ENCODE peak calls at places on chromosomes 7 and 10, in nine cellular contexts. J is kidney, H is HFF-Myc, N is mammary epithelial cell, X is GM23338, A is bronchial epithelial cell, I is coronary artery, O is RWPE1, S is PC-3. K is an unnamed sample.

GRCh38 chr10:107790271-107790670 is 625.8 kb upstream of the SORCS1 start:
- DNase-seq in J (no peak), X (peak), S (no peak), A (no peak), N (no peak), I (no peak), O (no peak), H (no peak), K (no peak)

GRCh38 chr7:112207765-112208164 is 1.3 kb downstream of the ZNF277 start:
- DNase-seq in J (no peak), A (no peak), S (no peak), N (no peak), I (no peak), H (no peak), O (no peak), X (no peak), K (no peak)

GRCh38 chr10:109898666-109899577 is 24.4 kb downstream of the XPNPEP1 start:
- DNase-seq in X (no peak), O (no peak), S (no peak), N (no peak), J (peak), I (no peak), A (no peak), H (no peak), K (no peak)

GRCh38 chr10:77315511-77316129 is 322.0 kb downstream of the KCNMA1 start:
- DNase-seq in N (no peak), A (no peak), S (no peak), H (no peak), J (no peak), I (no peak), O (no peak), X (no peak), K (no peak)

GRCh38 chr7:136050462-136050847 is 73.3 kb upstream of the MTPN start:
- DNase-seq in I (no peak), O (no peak), J (no peak), X (no peak), S (no peak), N (no peak), A (no peak), H (no peak), K (no peak)

GRCh38 chr7:94040254-94040653 is 36.1 kb upstream of the BET1 start:
- DNase-seq in S (no peak), O (no peak), A (no peak), J (no peak), N (no peak), I (no peak), X (no peak), H (no peak), K (no peak)

GRCh38 chr7:46972205-46972604 is 609.7 kb downstream of the TNS3 start:
- DNase-seq in O (peak), J (no peak), N (peak), I (no peak), H (peak), S (peak), A (peak), X (peak), K (no peak)

GRCh38 chr10:127024655-127025054 is 119.4 kb downstream of the DOCK1 start:
- DNase-seq in N (no peak), A (no peak), X (no peak), O (no peak), I (no peak), J (no peak), H (no peak), S (no peak), K (no peak)

GRCh38 chr10:9097206-9097990 is 1042.9 kb downstream of the GATA3 start:
- DNase-seq in N (peak), X (peak), H (no peak), O (peak), J (no peak), I (no peak), S (no peak), A (peak), K (no peak)

GRCh38 chr7:100431286-100431735 is 1.7 kb downstream of the MEPCE start:
- DNase-seq in J (no peak), I (no peak), H (no peak), O (no peak), X (no peak), N (no peak), S (no peak), A (no peak), K (no peak)

GRCh38 chr10:30207485-30208052 is 141.5 kb downstream of the MTPAP start:
- DNase-seq in O (no peak), N (peak), J (no peak), H (no peak), X (peak), I (no peak), S (peak), A (no peak), K (no peak)

GRCh38 chr7:139828880-139829653 is at the start of gene TBXAS1:
- DNase-seq in I (no peak), S (peak), N (no peak), O (no peak), A (peak), X (no peak), H (no peak), J (no peak), K (peak)

GRCh38 chr10:127063762-127064161 is 132.6 kb downstream of the INSYN2A start:
- DNase-seq in I (no peak), A (no peak), H (no peak), N (no peak), S (no peak), O (no peak), X (no peak), J (no peak), K (no peak)

GRCh38 chr10:133162910-133163856 is 3.2 kb downstream of the KNDC1 start:
- DNase-seq in S (no peak), O (no peak), H (no peak), J (no peak), X (no peak), N (no peak), I (no peak), A (no peak), K (no peak)

GRCh38 chr7:954330-955238 is at the start of gene ADAP1:
- DNase-seq in I (no peak), H (no peak), J (peak), O (peak), X (peak), S (peak), A (peak), N (peak), K (peak)

GRCh38 chr7:19091871-19092270 is 25.6 kb downstream of the TWIST1 start:
- DNase-seq in N (no peak), A (no peak), S (no peak), J (peak), X (no peak), O (no peak), I (no peak), H (no peak), K (no peak)

GRCh38 chr10:93386496-93387369 is 95.4 kb downstream of the MYOF start:
- DNase-seq in N (no peak), J (peak), O (no peak), S (no peak), A (no peak), I (no peak), X (no peak), H (no peak), K (no peak)

GRCh38 chr10:23064288-23065114 is 30.9 kb upstream of the MSRB2 start:
- DNase-seq in O (no peak), I (no peak), S (no peak), H (no peak), N (no peak), A (no peak), X (no peak), J (no peak), K (no peak)

GRCh38 chr7:2813350-2814185 is 30.5 kb downstream of the GNA12 start:
- DNase-seq in S (no peak), X (peak), O (no peak), N (no peak), A (no peak), H (no peak), J (no peak), I (peak), K (no peak)

GRCh38 chr10:69869291-69869841 is 67.7 kb downstream of the COL13A1 start:
- DNase-seq in J (no peak), N (peak), H (peak), S (peak), X (no peak), I (no peak), O (peak), A (peak), K (no peak)

GRCh38 chr10:110076559-110077318 is 69.0 kb downstream of the ADD3 start:
- DNase-seq in A (peak), O (peak), H (peak), X (no peak), S (peak), J (no peak), I (no peak), N (peak), K (peak)

GRCh38 chr10:96092999-96093767 is 36.9 kb upstream of the ZNF518A start:
- DNase-seq in O (no peak), I (no peak), N (no peak), S (no peak), A (no peak), J (no peak), H (no peak), X (no peak), K (no peak)

GRCh38 chr10:77361426-77361825 is 276.2 kb downstream of the KCNMA1 start:
- DNase-seq in J (no peak), I (no peak), A (no peak), H (no peak), S (no peak), N (no peak), X (no peak), O (no peak), K (no peak)

GRCh38 chr7:90246184-90246583 is 1.2 kb downstream of the CFAP69 start:
- DNase-seq in N (no peak), I (no peak), O (peak), A (no peak), H (no peak), X (peak), J (no peak), S (peak), K (no peak)

GRCh38 chr10:133087679-133088523 is at the start of gene ADGRA1:
- DNase-seq in A (no peak), O (no peak), S (no peak), X (peak), I (no peak), N (no peak), H (no peak), J (peak), K (no peak)

GRCh38 chr10:103445767-103446567 is 6.2 kb downstream of the CALHM2 start:
- DNase-seq in H (no peak), A (peak), X (no peak), N (no peak), I (peak), O (no peak), S (no peak), J (peak), K (no peak)

GRCh38 chr10:118903251-118903650 is 126.3 kb upstream of the NANOS1 start:
- DNase-seq in H (no peak), X (no peak), I (no peak), O (no peak), N (no peak), S (no peak), J (no peak), A (no peak), K (no peak)

GRCh38 chr7:121873795-121874194 is 834 bp downstream of the PTPRZ1 start:
- DNase-seq in A (peak), I (no peak), X (peak), O (peak), J (no peak), S (no peak), H (no peak), N (peak), K (no peak)

GRCh38 chr10:25766687-25767221 is 167.3 kb upstream of the MYO3A start:
- DNase-seq in S (no peak), I (no peak), H (no peak), X (peak), A (no peak), O (no peak), J (no peak), N (no peak), K (no peak)

GRCh38 chr10:109922976-109923921 is at the start of gene XPNPEP1:
- DNase-seq in J (peak), S (peak), N (peak), O (peak), H (no peak), I (peak), A (peak), X (peak), K (peak)

GRCh38 chr7:74625446-74625845 is 32.1 kb upstream of the GTF2I start:
- DNase-seq in A (peak), J (no peak), I (no peak), O (no peak), S (peak), H (no peak), N (no peak), X (no peak), K (peak)

GRCh38 chr7:111558948-111559347 is 3.3 kb downstream of the IMMP2L start:
- DNase-seq in A (no peak), H (peak), O (no peak), I (no peak), X (no peak), N (no peak), S (no peak), J (no peak), K (no peak)

GRCh38 chr10:131126321-131127121 is 185.0 kb downstream of the TCERG1L start:
- DNase-seq in O (no peak), X (no peak), A (peak), J (peak), S (no peak), H (no peak), N (peak), I (no peak), K (no peak)

GRCh38 chr7:67916571-67916970 is 919.9 kb downstream of the TYW1 start:
- DNase-seq in S (no peak), N (no peak), X (no peak), J (no peak), H (no peak), I (no peak), O (no peak), A (no peak), K (no peak)

GRCh38 chr10:80454526-80455460 is 683 bp downstream of the TSPAN14 start:
- DNase-seq in J (peak), O (no peak), I (no peak), A (no peak), H (no peak), X (peak), S (no peak), N (peak), K (peak)

GRCh38 chr7:99380032-99380822 is 5.7 kb downstream of the ARPC1B start:
- DNase-seq in H (no peak), O (peak), S (no peak), X (peak), J (no peak), A (no peak), I (no peak), N (peak), K (no peak)

GRCh38 chr10:121335386-121335925 is 262.8 kb downstream of the FGFR2 start:
- DNase-seq in A (no peak), O (no peak), S (no peak), J (no peak), N (no peak), X (no peak), H (no peak), I (no peak), K (no peak)

GRCh38 chr10:58573970-58574538 is 61.4 kb downstream of the BICC1 start:
- DNase-seq in A (no peak), N (no peak), X (no peak), H (no peak), O (no peak), I (no peak), J (no peak), S (no peak), K (no peak)

GRCh38 chr10:7251696-7252465 is 159.0 kb downstream of the SFMBT2 start:
- DNase-seq in I (no peak), H (no peak), N (no peak), X (no peak), O (no peak), S (no peak), A (no peak), J (peak), K (no peak)

GRCh38 chr10:84329094-84329611 is 764 bp downstream of the CCSER2 start:
- DNase-seq in A (peak), S (peak), X (peak), I (no peak), N (peak), H (no peak), O (no peak), J (no peak), K (no peak)
- TF ChIP-seq CTCF in A (no peak), S (no peak), X (no peak), I (no peak), N (no peak), H (no peak), O (no peak), J (no peak), K (no peak)

DNA sequence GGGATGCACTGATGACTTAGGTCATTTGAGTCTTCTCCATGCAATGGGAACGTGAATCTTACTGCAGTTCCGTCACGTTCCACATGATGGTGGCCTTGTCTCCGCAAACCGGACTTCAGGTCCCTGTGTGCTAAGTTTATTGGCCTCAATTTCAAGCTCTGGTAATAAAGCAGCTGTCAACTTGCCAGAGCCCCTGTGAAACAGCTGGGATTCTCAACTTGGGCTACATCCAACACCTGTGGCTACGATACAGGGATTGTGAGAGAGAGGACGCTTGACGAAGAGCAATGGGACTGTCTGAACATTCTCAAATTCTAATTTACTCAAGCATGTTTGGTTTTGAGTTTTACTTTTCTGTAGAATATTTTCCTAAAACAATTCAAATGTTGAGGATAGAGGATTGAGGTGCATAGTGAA is 174.2 kb downstream of the PTN start:
- DNase-seq in J (no peak), O (peak), X (peak), S (peak), N (peak), H (peak), A (peak), I (no peak), K (peak)
- TF ChIP-seq CTCF in J (peak), O (peak), X (peak), S (peak), N (peak), H (peak), A (peak), I (no peak), K (peak)

GRCh38 chr7:116327751-116328150 is 117.4 kb downstream of the TES start:
- DNase-seq in O (no peak), S (peak), H (peak), J (no peak), N (no peak), A (peak), I (no peak), X (no peak), K (no peak)
- TF ChIP-seq CTCF in O (no peak), S (no peak), H (no peak), J (no peak), N (no peak), A (no peak), I (no peak), X (no peak), K (no peak)

GRCh38 chr10:5094265-5095205 is at the start of gene AKR1C3:
- DNase-seq in A (peak), O (peak), X (peak), S (peak), J (no peak), H (peak), N (peak), I (no peak), K (no peak)
- TF ChIP-seq CTCF in A (peak), O (peak), X (peak), S (peak), J (peak), H (peak), N (peak), I (peak), K (peak)

DNA sequence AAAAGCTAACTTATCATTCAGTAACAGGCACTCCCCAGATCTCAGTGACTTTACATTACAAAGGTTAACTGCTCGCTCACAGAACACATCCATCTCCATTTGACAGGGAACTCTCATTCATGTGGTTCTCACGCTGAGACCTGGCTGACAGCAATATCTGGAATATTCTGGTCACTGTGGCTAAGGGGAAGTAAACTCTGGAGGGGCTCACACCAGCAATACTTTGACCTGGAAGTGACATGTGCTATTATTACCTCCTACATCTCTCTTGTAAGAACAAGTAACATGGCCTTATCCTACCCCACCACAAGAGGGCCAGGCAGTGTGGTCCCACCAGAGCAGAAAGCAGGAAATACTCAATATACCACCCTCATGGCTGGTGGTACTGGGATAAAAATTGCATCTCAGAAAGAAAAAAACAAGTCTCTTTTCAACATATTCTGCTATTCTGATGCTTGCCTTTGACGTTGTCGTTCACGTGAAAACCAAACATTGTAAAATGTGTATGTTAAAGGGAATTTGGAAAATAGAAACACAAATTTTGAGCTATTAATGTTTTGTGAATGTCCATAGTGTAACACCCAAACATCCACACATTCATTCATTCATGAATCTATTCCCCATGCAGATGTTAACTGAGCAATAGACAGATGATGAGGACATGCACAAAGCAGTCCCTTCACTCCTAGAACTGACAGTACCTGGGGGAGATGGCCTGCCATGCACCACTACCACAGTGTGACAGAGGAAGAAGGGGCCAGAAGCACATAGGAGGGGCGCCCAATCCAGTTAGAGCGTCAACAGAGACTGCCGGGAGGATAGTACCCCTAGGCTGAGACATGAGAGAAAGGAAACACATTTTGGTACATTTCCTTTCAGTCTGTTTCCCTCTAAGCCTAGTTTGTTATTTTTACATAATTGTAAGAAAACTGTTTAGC is 166.0 kb upstream of the SP4 start:
- DNase-seq in A (peak), I (no peak), J (no peak), H (no peak), X (peak), N (peak), O (peak), S (peak), K (peak)
- TF ChIP-seq CTCF in A (peak), I (no peak), J (peak), H (peak), X (peak), N (peak), O (peak), S (peak), K (peak)

GRCh38 chr7:130695840-130696239 is 9.5 kb upstream of the TSGA13 start:
- DNase-seq in A (peak), H (no peak), J (no peak), N (peak), X (peak), I (no peak), O (peak), S (peak), K (no peak)
- TF ChIP-seq CTCF in A (peak), H (peak), J (peak), N (peak), X (peak), I (no peak), O (peak), S (peak), K (peak)

GRCh38 chr10:97612386-97612785 is 20.9 kb downstream of the MORN4 start:
- DNase-seq in A (peak), J (no peak), H (peak), N (peak), O (peak), X (peak), I (no peak), S (peak), K (peak)
- TF ChIP-seq CTCF in A (peak), J (peak), H (no peak), N (peak), O (peak), X (peak), I (peak), S (peak), K (peak)

DNA sequence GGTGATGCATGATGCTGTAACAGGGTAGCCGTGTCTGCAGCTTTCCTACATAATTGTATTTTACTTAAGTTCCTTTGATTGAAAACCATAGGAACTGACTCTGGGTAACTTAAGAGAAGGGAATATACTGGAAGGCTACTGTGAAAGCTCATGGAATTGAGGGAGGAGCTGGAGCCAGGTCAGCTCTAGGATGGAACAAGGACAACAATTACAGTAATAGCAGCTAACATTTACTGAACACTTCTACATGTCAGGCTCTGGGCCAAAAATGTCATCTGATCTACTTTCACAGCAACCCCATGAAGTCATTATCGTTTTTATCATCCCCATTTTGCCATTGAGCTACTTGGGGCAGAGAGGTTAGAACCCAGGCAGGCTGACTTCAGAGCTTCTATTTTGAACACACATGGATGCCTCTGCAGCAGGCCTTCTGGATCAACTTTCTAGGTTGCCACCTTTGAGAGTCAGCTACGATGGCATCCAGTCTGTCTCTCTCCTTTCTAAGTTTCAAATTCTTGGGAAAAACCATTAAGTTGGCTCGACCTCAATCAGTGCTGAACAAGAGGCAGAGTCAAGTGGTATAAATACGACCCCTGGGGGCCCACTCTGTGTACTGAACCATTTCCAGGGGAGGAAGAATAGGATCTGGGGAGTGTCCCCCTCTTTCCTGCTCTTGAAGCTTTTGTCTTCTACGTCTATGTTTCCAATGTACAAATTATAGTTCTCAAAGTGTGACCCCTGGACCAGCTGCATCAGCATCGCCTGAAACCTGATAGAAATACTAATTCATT is 272.3 kb upstream of the PLPP4 start:
- DNase-seq in S (no peak), X (peak), J (no peak), I (no peak), H (no peak), A (no peak), O (no peak), N (no peak), K (no peak)
- TF ChIP-seq CTCF in S (no peak), X (peak), J (no peak), I (no peak), H (no peak), A (no peak), O (no peak), N (no peak), K (no peak)

K was measured in Caco-2.